ENCODE peak calls at places on chromosomes 3 and 15, in seven cellular contexts. One of them, this sample, is unnamed.

GRCh38 chr15:38842991-38843610 is 278.5 kb upstream of the RASGRP1 start:
- DNase-seq in GM23248: peak; percentile 34
- DNase-seq in Kasumi-1: no peak
- DNase-seq in T follicular helper cell: no peak
- DNase-seq in LoVo: peak; percentile 15
- DNase-seq in HFFc6: peak; percentile 39
- DNase-seq in ovary: no peak
- DNase-seq in this sample: no peak

GRCh38 chr3:6734395-6734746 is 126.5 kb upstream of the GRM7 start:
- DNase-seq in GM23248: no peak
- DNase-seq in Kasumi-1: no peak
- DNase-seq in T follicular helper cell: no peak
- DNase-seq in LoVo: no peak
- DNase-seq in HFFc6: no peak
- DNase-seq in ovary: no peak
- DNase-seq in this sample: no peak

GRCh38 chr15:47513496-47513895 is 203.8 kb upstream of the SEMA6D start:
- DNase-seq in GM23248: no peak
- DNase-seq in Kasumi-1: no peak
- DNase-seq in T follicular helper cell: no peak
- DNase-seq in LoVo: no peak
- DNase-seq in HFFc6: no peak
- DNase-seq in ovary: no peak
- DNase-seq in this sample: no peak

GRCh38 chr15:91694829-91695205 is 158.7 kb upstream of the SLCO3A1 start:
- DNase-seq in GM23248: peak; percentile 83
- DNase-seq in Kasumi-1: no peak
- DNase-seq in T follicular helper cell: no peak
- DNase-seq in LoVo: peak; percentile 14
- DNase-seq in HFFc6: no peak
- DNase-seq in ovary: peak; percentile 81
- DNase-seq in this sample: peak; percentile 26

GRCh38 chr3:14143271-14143605 is 18.4 kb downstream of the TMEM43 start:
- DNase-seq in GM23248: peak; percentile 90
- DNase-seq in Kasumi-1: no peak
- DNase-seq in T follicular helper cell: no peak
- DNase-seq in LoVo: no peak
- DNase-seq in HFFc6: peak; percentile 80
- DNase-seq in ovary: no peak
- DNase-seq in this sample: no peak

GRCh38 chr3:49673715-49674490 is at the start of gene APEH:
- DNase-seq in GM23248: peak; percentile 99
- DNase-seq in Kasumi-1: no peak
- DNase-seq in T follicular helper cell: peak; percentile 95
- DNase-seq in LoVo: peak; percentile 98
- DNase-seq in HFFc6: peak; percentile 98
- DNase-seq in ovary: peak; percentile 95
- DNase-seq in this sample: peak; percentile 97

GRCh38 chr3:176967525-176967924 is 229.8 kb downstream of the TBL1XR1 start:
- DNase-seq in GM23248: no peak
- DNase-seq in Kasumi-1: no peak
- DNase-seq in T follicular helper cell: no peak
- DNase-seq in LoVo: peak; percentile 17
- DNase-seq in HFFc6: peak; percentile 27
- DNase-seq in ovary: no peak
- DNase-seq in this sample: no peak

GRCh38 chr3:25033407-25034029 is 394.5 kb upstream of the RARB start:
- DNase-seq in GM23248: peak; percentile 40
- DNase-seq in Kasumi-1: peak; percentile 59
- DNase-seq in T follicular helper cell: no peak
- DNase-seq in LoVo: peak; percentile 42
- DNase-seq in HFFc6: no peak
- DNase-seq in ovary: no peak
- DNase-seq in this sample: peak; percentile 72

GRCh38 chr3:4641863-4642262 is 148.7 kb downstream of the ITPR1 start:
- DNase-seq in GM23248: no peak
- DNase-seq in Kasumi-1: no peak
- DNase-seq in T follicular helper cell: no peak
- DNase-seq in LoVo: no peak
- DNase-seq in HFFc6: no peak
- DNase-seq in ovary: no peak
- DNase-seq in this sample: no peak

GRCh38 chr15:44066211-44066827 is 128.8 kb downstream of the FRMD5 start:
- DNase-seq in GM23248: peak; percentile 82
- DNase-seq in Kasumi-1: peak; percentile 51
- DNase-seq in T follicular helper cell: peak; percentile 14
- DNase-seq in LoVo: peak; percentile 74
- DNase-seq in HFFc6: peak; percentile 50
- DNase-seq in ovary: peak; percentile 20
- DNase-seq in this sample: peak; percentile 79

GRCh38 chr3:65902304-65902793 is 136.4 kb downstream of the MAGI1 start:
- DNase-seq in GM23248: no peak
- DNase-seq in Kasumi-1: no peak
- DNase-seq in T follicular helper cell: no peak
- DNase-seq in LoVo: no peak
- DNase-seq in HFFc6: no peak
- DNase-seq in ovary: no peak
- DNase-seq in this sample: no peak